ENCODE peak calls at places on chromosomes 1 and 21, in six cellular contexts. One of them, this sample, is unnamed.
A peak's percentile ranks its signal among the peaks of the same experiment; 100 is the strongest.

GRCh38 chr1:3899776-3900149 is 309 bp downstream of the C1orf174 start:
- DNase-seq in dorsolateral prefrontal cortex: no peak
- DNase-seq in stomach: no peak
- DNase-seq in tibial artery: no peak
- DNase-seq in kidney epithelial cell: no peak
- DNase-seq in heart left ventricle: no peak
- DNase-seq in this sample: peak; percentile 24

GRCh38 chr1:169745015-169745861 is 11.4 kb upstream of the SELE start:
- DNase-seq in dorsolateral prefrontal cortex: no peak
- DNase-seq in stomach: no peak
- DNase-seq in tibial artery: no peak
- DNase-seq in kidney epithelial cell: no peak
- DNase-seq in heart left ventricle: peak; percentile 10
- DNase-seq in this sample: no peak

GRCh38 chr1:94209425-94209824 is 28.0 kb downstream of the ARHGAP29 start:
- DNase-seq in dorsolateral prefrontal cortex: no peak
- DNase-seq in stomach: no peak
- DNase-seq in tibial artery: no peak
- DNase-seq in kidney epithelial cell: no peak
- DNase-seq in heart left ventricle: no peak
- DNase-seq in this sample: no peak

GRCh38 chr21:34020005-34020847 is 53.2 kb upstream of the MRPS6 start:
- DNase-seq in dorsolateral prefrontal cortex: no peak
- DNase-seq in stomach: no peak
- DNase-seq in tibial artery: no peak
- DNase-seq in kidney epithelial cell: no peak
- DNase-seq in heart left ventricle: no peak
- DNase-seq in this sample: no peak

GRCh38 chr1:67719329-67720196 is 34.6 kb downstream of the GADD45A start:
- DNase-seq in dorsolateral prefrontal cortex: no peak
- DNase-seq in stomach: no peak
- DNase-seq in tibial artery: no peak
- DNase-seq in kidney epithelial cell: no peak
- DNase-seq in heart left ventricle: no peak
- DNase-seq in this sample: no peak

GRCh38 chr1:116807394-116807793 is 53.2 kb downstream of the CD2 start:
- DNase-seq in dorsolateral prefrontal cortex: no peak
- DNase-seq in stomach: no peak
- DNase-seq in tibial artery: no peak
- DNase-seq in kidney epithelial cell: no peak
- DNase-seq in heart left ventricle: no peak
- DNase-seq in this sample: no peak

GRCh38 chr1:71719330-71719729 is 563.0 kb downstream of the NEGR1 start:
- DNase-seq in dorsolateral prefrontal cortex: no peak
- DNase-seq in stomach: no peak
- DNase-seq in tibial artery: no peak
- DNase-seq in kidney epithelial cell: no peak
- DNase-seq in heart left ventricle: no peak
- DNase-seq in this sample: no peak

GRCh38 chr21:33640697-33641338 is 723 bp downstream of the CRYZL1 start:
- DNase-seq in dorsolateral prefrontal cortex: peak; percentile 24
- DNase-seq in stomach: no peak
- DNase-seq in tibial artery: no peak
- DNase-seq in kidney epithelial cell: no peak
- DNase-seq in heart left ventricle: no peak
- DNase-seq in this sample: no peak

GRCh38 chr1:15654091-15654690 is 29.9 kb upstream of the PLEKHM2 start:
- DNase-seq in dorsolateral prefrontal cortex: no peak
- DNase-seq in stomach: no peak
- DNase-seq in tibial artery: no peak
- DNase-seq in kidney epithelial cell: no peak
- DNase-seq in heart left ventricle: no peak
- DNase-seq in this sample: no peak

GRCh38 chr1:59436637-59437036 is 139.7 kb downstream of the FGGY start:
- DNase-seq in dorsolateral prefrontal cortex: no peak
- DNase-seq in stomach: no peak
- DNase-seq in tibial artery: no peak
- DNase-seq in kidney epithelial cell: no peak
- DNase-seq in heart left ventricle: no peak
- DNase-seq in this sample: no peak

GRCh38 chr1:235556807-235557206 is 52.6 kb upstream of the B3GALNT2 start:
- DNase-seq in dorsolateral prefrontal cortex: no peak
- DNase-seq in stomach: no peak
- DNase-seq in tibial artery: no peak
- DNase-seq in kidney epithelial cell: no peak
- DNase-seq in heart left ventricle: no peak
- DNase-seq in this sample: no peak

GRCh38 chr1:235558783-235559182 is 54.5 kb upstream of the B3GALNT2 start:
- DNase-seq in dorsolateral prefrontal cortex: no peak
- DNase-seq in stomach: no peak
- DNase-seq in tibial artery: no peak
- DNase-seq in kidney epithelial cell: no peak
- DNase-seq in heart left ventricle: no peak
- DNase-seq in this sample: no peak

GRCh38 chr1:235562589-235562988 is 58.3 kb upstream of the B3GALNT2 start:
- DNase-seq in dorsolateral prefrontal cortex: no peak
- DNase-seq in stomach: no peak
- DNase-seq in tibial artery: no peak
- DNase-seq in kidney epithelial cell: no peak
- DNase-seq in heart left ventricle: no peak
- DNase-seq in this sample: no peak

GRCh38 chr1:235553063-235553675 is 48.9 kb upstream of the B3GALNT2 start:
- DNase-seq in dorsolateral prefrontal cortex: no peak
- DNase-seq in stomach: no peak
- DNase-seq in tibial artery: no peak
- DNase-seq in kidney epithelial cell: no peak
- DNase-seq in heart left ventricle: no peak
- DNase-seq in this sample: no peak

DNA sequence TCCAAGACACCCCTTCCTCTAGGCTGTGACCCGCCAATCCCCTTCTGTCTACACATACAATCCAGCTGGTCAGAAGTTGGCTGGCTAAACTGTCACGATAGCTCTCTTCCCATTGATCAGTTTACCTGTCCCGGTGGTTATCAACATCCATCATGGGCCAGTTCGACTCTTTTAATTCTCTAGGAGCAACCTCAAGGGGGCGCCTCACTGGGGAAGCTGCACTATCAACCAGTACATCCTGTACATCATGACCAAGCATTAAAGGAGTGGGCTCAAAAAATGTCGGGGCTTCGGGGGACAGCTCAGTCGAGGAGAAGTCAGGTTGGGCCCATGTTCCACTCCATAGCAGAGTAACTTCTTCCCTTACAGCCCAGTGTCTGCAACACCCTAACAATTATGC is 53.2 kb upstream of the B3GALNT2 start:
- DNase-seq in dorsolateral prefrontal cortex: no peak
- DNase-seq in stomach: no peak
- DNase-seq in tibial artery: no peak
- DNase-seq in kidney epithelial cell: no peak
- DNase-seq in heart left ventricle: no peak
- DNase-seq in this sample: peak; percentile 33
- TF ChIP-seq CTCF in dorsolateral prefrontal cortex: no peak
- TF ChIP-seq CTCF in stomach: no peak
- TF ChIP-seq CTCF in tibial artery: no peak
- TF ChIP-seq CTCF in kidney epithelial cell: peak; percentile 15
- TF ChIP-seq CTCF in heart left ventricle: no peak
- TF ChIP-seq CTCF in this sample: peak; percentile 28

GRCh38 chr1:154199563-154199879 is 6.6 kb downstream of the CFAP141 start:
- DNase-seq in dorsolateral prefrontal cortex: no peak
- DNase-seq in stomach: no peak
- DNase-seq in tibial artery: no peak
- DNase-seq in kidney epithelial cell: no peak
- DNase-seq in heart left ventricle: no peak
- DNase-seq in this sample: no peak
- TF ChIP-seq CTCF in dorsolateral prefrontal cortex: no peak
- TF ChIP-seq CTCF in stomach: no peak
- TF ChIP-seq CTCF in tibial artery: no peak
- TF ChIP-seq CTCF in kidney epithelial cell: no peak
- TF ChIP-seq CTCF in heart left ventricle: no peak
- TF ChIP-seq CTCF in this sample: no peak

DNA sequence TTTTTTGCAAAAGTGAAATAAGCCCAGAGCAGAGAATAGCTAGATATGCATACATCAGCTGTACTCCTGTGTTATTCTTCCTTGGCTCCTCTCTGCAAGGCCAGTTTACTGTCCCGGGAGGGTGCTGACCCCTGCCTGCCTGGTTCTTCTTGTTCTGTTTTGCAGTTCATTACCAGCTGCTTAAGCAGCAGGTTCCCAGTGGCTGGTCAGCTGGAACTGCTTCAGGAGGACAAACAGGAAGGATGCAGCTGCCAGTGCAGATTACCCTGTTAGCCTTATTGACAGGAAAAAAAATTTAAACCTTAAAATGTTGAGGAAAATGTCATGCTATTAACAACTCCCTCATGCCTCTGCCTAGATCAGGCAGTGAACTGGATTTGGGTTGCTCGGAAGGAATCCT is 16.0 kb upstream of the LRIG2 start:
- DNase-seq in dorsolateral prefrontal cortex: no peak
- DNase-seq in stomach: no peak
- DNase-seq in tibial artery: no peak
- DNase-seq in kidney epithelial cell: peak; percentile 12
- DNase-seq in heart left ventricle: no peak
- DNase-seq in this sample: peak; percentile 45
- TF ChIP-seq CTCF in dorsolateral prefrontal cortex: no peak
- TF ChIP-seq CTCF in stomach: no peak
- TF ChIP-seq CTCF in tibial artery: no peak
- TF ChIP-seq CTCF in kidney epithelial cell: peak; percentile 12
- TF ChIP-seq CTCF in heart left ventricle: no peak
- TF ChIP-seq CTCF in this sample: no peak

GRCh38 chr1:1207254-1207902 is 986 bp upstream of the TNFRSF18 start:
- DNase-seq in dorsolateral prefrontal cortex: no peak
- DNase-seq in stomach: no peak
- DNase-seq in tibial artery: no peak
- DNase-seq in kidney epithelial cell: no peak
- DNase-seq in heart left ventricle: peak; percentile 5
- DNase-seq in this sample: peak; percentile 1

GRCh38 chr1:1204425-1204920 is 1.9 kb downstream of the TNFRSF18 start:
- DNase-seq in dorsolateral prefrontal cortex: no peak
- DNase-seq in stomach: no peak
- DNase-seq in tibial artery: no peak
- DNase-seq in kidney epithelial cell: no peak
- DNase-seq in heart left ventricle: peak; percentile 4
- DNase-seq in this sample: peak; percentile 2

GRCh38 chr1:1205769-1206375 is 520 bp downstream of the TNFRSF18 start:
- DNase-seq in dorsolateral prefrontal cortex: no peak
- DNase-seq in stomach: no peak
- DNase-seq in tibial artery: no peak
- DNase-seq in kidney epithelial cell: no peak
- DNase-seq in heart left ventricle: peak; percentile 6
- DNase-seq in this sample: peak; percentile 16

GRCh38 chr1:1204998-1205768 is 1.2 kb downstream of the TNFRSF18 start:
- DNase-seq in dorsolateral prefrontal cortex: no peak
- DNase-seq in stomach: no peak
- DNase-seq in tibial artery: no peak
- DNase-seq in kidney epithelial cell: no peak
- DNase-seq in heart left ventricle: peak; percentile 6
- DNase-seq in this sample: peak; percentile 7

DNA sequence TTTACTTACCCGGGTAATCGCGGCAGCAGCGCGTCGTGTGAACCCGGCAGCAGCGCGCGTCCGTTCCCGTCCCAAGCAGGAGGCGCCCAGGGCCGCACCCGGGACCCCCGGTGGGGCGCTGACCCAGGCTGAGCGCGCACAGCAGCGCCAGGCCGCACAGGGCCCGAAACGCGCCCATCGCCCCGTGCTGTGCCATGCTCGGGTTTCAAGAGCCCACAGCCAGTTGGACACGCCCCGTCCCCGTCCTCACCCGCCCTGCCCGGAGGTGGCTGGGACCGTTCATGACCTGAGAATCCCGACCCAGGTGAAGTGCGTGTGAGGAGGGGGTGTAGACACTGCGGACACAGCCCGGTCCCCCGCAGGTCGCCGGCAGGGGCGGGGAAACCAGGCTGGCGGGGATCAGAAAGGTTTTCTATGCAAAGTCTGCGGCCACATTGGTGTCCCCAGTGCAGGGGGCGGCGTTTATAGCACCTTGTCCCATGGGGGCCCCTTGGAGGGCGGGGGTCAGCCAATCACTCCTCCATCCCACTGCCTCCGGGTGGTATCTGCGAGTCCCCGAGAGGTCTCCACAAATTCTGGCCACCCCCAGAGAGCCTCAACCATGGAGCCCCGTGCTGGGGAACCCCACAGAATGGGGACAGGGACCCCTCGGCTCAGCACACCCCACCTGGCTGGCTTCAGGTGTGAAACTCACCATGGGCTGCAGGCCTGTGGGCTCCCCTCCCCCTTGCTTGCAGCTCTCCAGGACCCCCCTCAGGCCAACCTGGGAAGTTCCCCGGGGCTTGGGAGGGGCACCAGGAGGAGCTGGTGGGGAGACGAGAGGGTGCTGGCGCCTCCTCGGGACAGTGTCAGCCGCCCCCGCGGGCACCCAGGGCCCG is at the start of gene TNFRSF18:
- DNase-seq in dorsolateral prefrontal cortex: no peak
- DNase-seq in stomach: peak; percentile 64
- DNase-seq in tibial artery: no peak
- DNase-seq in kidney epithelial cell: no peak
- DNase-seq in heart left ventricle: peak; percentile 9
- DNase-seq in this sample: peak; percentile 13
- TF ChIP-seq CTCF in dorsolateral prefrontal cortex: no peak
- TF ChIP-seq CTCF in stomach: no peak
- TF ChIP-seq CTCF in tibial artery: no peak
- TF ChIP-seq CTCF in kidney epithelial cell: no peak
- TF ChIP-seq CTCF in heart left ventricle: no peak
- TF ChIP-seq CTCF in this sample: no peak

DNA sequence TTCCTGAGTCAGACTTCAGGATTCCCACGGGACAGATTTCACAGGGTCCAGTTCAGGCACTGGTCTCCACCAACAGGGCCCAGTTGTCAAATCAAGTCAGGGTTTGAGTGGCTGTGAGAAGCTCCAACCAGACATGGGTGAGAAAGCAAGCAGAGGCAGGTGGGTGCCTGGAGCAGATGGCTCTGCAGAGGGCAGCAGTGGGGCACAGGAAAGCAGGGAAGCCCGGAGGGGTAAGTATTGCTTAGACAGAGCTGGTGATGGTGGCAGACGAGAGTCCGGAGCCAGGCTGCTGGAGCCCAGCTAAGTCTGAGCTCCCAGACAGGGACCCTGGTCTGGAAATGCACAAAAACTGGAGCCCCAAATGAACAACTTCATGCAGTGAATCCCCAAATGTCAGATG is 40.4 kb downstream of the RIMS3 start:
- DNase-seq in dorsolateral prefrontal cortex: peak; percentile 36
- DNase-seq in stomach: peak; percentile 61
- DNase-seq in tibial artery: peak; percentile 32
- DNase-seq in kidney epithelial cell: no peak
- DNase-seq in heart left ventricle: peak; percentile 23
- DNase-seq in this sample: peak; percentile 15
- TF ChIP-seq CTCF in dorsolateral prefrontal cortex: peak; percentile 20
- TF ChIP-seq CTCF in stomach: peak; percentile 62
- TF ChIP-seq CTCF in tibial artery: no peak
- TF ChIP-seq CTCF in kidney epithelial cell: peak; percentile 46
- TF ChIP-seq CTCF in heart left ventricle: peak; percentile 41
- TF ChIP-seq CTCF in this sample: no peak